ENCODE peak calls at places on chromosomes 2 and 18, in six cellular contexts. E, V, P, O, R and S are unnamed samples.
A peak's percentile ranks its signal among the peaks of the same experiment; 100 is the strongest.

GRCh38 chr2:44083054-44083453 is 85.6 kb upstream of the PPM1B start:
- DNase-seq in E (no peak), V (no peak), P (no peak), O (no peak), R (no peak), S (no peak)

GRCh38 chr18:55406374-55407045 is 181.5 kb downstream of the TCF4 start:
- DNase-seq in E (no peak), V (no peak), P (no peak), O (peak; percentile 21), R (no peak), S (peak; percentile 25)

GRCh38 chr2:62461707-62462106 is 44.3 kb downstream of the TMEM17 start:
- DNase-seq in E (no peak), V (no peak), P (no peak), O (no peak), R (no peak), S (peak; percentile 71)

GRCh38 chr2:235497096-235497495 is 3.3 kb downstream of the AGAP1 start:
- DNase-seq in E (no peak), V (no peak), P (no peak), O (no peak), R (no peak), S (no peak)

GRCh38 chr2:8488001-8488738 is 193.7 kb upstream of the ID2 start:
- DNase-seq in E (peak; percentile 76), V (no peak), P (no peak), O (no peak), R (no peak), S (no peak)

GRCh38 chr2:205148756-205149155 is 533.5 kb upstream of the NRP2 start:
- DNase-seq in E (no peak), V (no peak), P (no peak), O (peak; percentile 13), R (no peak), S (no peak)

GRCh38 chr2:32008811-32009478 is 1.9 kb downstream of the MEMO1 start:
- DNase-seq in E (no peak), V (no peak), P (peak; percentile 46), O (no peak), R (no peak), S (peak; percentile 39)

GRCh38 chr2:160582481-160583161 is 89.0 kb upstream of the RBMS1 start:
- DNase-seq in E (no peak), V (no peak), P (no peak), O (no peak), R (peak; percentile 73), S (peak; percentile 40)

GRCh38 chr2:206443735-206444527 is 599 bp downstream of the ADAM23 start:
- DNase-seq in E (no peak), V (no peak), P (no peak), O (no peak), R (peak; percentile 7), S (peak; percentile 71)

GRCh38 chr2:150190546-150190945 is 296.9 kb downstream of the RND3 start:
- DNase-seq in E (no peak), V (no peak), P (no peak), O (no peak), R (no peak), S (no peak)

GRCh38 chr2:234026111-234026510 is 24.4 kb upstream of the SPP2 start:
- DNase-seq in E (no peak), V (no peak), P (no peak), O (no peak), R (peak; percentile 29), S (peak; percentile 67)

GRCh38 chr2:146417942-146418341 is 1426.9 kb upstream of the ACVR2A start:
- DNase-seq in E (no peak), V (no peak), P (no peak), O (no peak), R (no peak), S (no peak)

GRCh38 chr2:217743980-217744761 is 258.6 kb downstream of the TNS1 start:
- DNase-seq in E (no peak), V (no peak), P (no peak), O (no peak), R (no peak), S (no peak)

GRCh38 chr18:44852818-44853217 is 172.1 kb downstream of the SETBP1 start:
- DNase-seq in E (no peak), V (no peak), P (no peak), O (peak; percentile 73), R (no peak), S (peak; percentile 6)